ENCODE peak calls at places on chromosomes 1 and 21, in four cellular contexts. I, E, F and A are unnamed samples.

GRCh38 chr1:92030701-92031107 is 919 bp downstream of the EPHX4 start:
- DNase-seq in E (no peak), F (no peak), I (no peak), A (peak; percentile 29)

GRCh38 chr21:33850985-33851384 is 64.6 kb downstream of the ATP5PO start:
- DNase-seq in I (no peak), E (no peak), F (no peak), A (no peak)

GRCh38 chr1:86499987-86500593 is 31.4 kb downstream of the CLCA1 start:
- DNase-seq in I (peak; percentile 84), F (no peak), E (no peak), A (peak; percentile 39)

GRCh38 chr1:228062812-228063211 is 19.7 kb upstream of the ARF1 start:
- DNase-seq in I (no peak), F (no peak), E (no peak), A (no peak)

GRCh38 chr21:44901391-44902074 is 19.2 kb downstream of the ITGB2 start:
- DNase-seq in E (no peak), F (no peak), I (no peak), A (no peak)

GRCh38 chr1:226993676-226994356 is 53.7 kb downstream of the COQ8A start:
- DNase-seq in I (no peak), E (no peak), F (no peak), A (no peak)

GRCh38 chr1:226248091-226248490 is 24.6 kb downstream of the MIXL1 start:
- DNase-seq in I (peak; percentile 56), E (no peak), F (no peak), A (no peak)

GRCh38 chr1:160143695-160144094 is 7.7 kb upstream of the ATP1A4 start:
- DNase-seq in I (no peak), F (no peak), E (no peak), A (no peak)

GRCh38 chr1:60983701-60984065 is 98.7 kb upstream of the NFIA start:
- DNase-seq in F (no peak), E (no peak), I (no peak), A (no peak)

GRCh38 chr1:145927916-145928647 is 798 bp upstream of the RBM8A start:
- DNase-seq in I (no peak), E (no peak), F (peak; percentile 44), A (no peak)

GRCh38 chr1:87330201-87330953 is 1.7 kb downstream of the LMO4 start:
- DNase-seq in I (peak; percentile 54), F (peak; percentile 31), E (no peak), A (no peak)

GRCh38 chr1:99469641-99470040 is 176.3 kb upstream of the PALMD start:
- DNase-seq in F (no peak), I (no peak), E (no peak), A (no peak)

GRCh38 chr1:209899948-209900347 is 38.1 kb upstream of the SYT14 start:
- DNase-seq in I (peak; percentile 29), F (no peak), E (no peak), A (peak; percentile 24)

GRCh38 chr1:226862900-226863299 is 7.5 kb upstream of the PSEN2 start:
- DNase-seq in F (no peak), E (no peak), I (no peak), A (no peak)

GRCh38 chr1:93369734-93370133 is 24.0 kb downstream of the DR1 start:
- DNase-seq in I (no peak), E (no peak), F (no peak), A (no peak)

GRCh38 chr1:6241107-6241886 is 2.7 kb upstream of the HES3 start:
- DNase-seq in E (no peak), I (no peak), F (no peak), A (no peak)

GRCh38 chr1:6241887-6242740 is 1.9 kb upstream of the HES3 start:
- DNase-seq in E (no peak), I (no peak), F (no peak), A (no peak)

GRCh38 chr1:6243993-6244392 is at the start of gene HES3:
- DNase-seq in F (no peak), I (no peak), E (no peak), A (no peak)

GRCh38 chr1:6244401-6245054 is 549 bp downstream of the HES3 start:
- DNase-seq in E (no peak), F (no peak), I (no peak), A (no peak)

GRCh38 chr1:6243053-6243834 is 735 bp upstream of the HES3 start:
- DNase-seq in E (no peak), F (no peak), I (no peak), A (no peak)
- H3K4me3 ChIP-seq in E (no peak overlapping the region), F (no peak overlapping the region), I (no peak overlapping the region), A (no peak overlapping the region)

GRCh38 chr1:43532716-43533115 is 2.0 kb downstream of the PTPRF start:
- DNase-seq in E (no peak), I (no peak), F (no peak), A (no peak)
- H3K4me3 ChIP-seq in E (peak overlapping the region; percentile 91), I (no peak overlapping the region), F (no peak overlapping the region), A (no peak overlapping the region)

DNA sequence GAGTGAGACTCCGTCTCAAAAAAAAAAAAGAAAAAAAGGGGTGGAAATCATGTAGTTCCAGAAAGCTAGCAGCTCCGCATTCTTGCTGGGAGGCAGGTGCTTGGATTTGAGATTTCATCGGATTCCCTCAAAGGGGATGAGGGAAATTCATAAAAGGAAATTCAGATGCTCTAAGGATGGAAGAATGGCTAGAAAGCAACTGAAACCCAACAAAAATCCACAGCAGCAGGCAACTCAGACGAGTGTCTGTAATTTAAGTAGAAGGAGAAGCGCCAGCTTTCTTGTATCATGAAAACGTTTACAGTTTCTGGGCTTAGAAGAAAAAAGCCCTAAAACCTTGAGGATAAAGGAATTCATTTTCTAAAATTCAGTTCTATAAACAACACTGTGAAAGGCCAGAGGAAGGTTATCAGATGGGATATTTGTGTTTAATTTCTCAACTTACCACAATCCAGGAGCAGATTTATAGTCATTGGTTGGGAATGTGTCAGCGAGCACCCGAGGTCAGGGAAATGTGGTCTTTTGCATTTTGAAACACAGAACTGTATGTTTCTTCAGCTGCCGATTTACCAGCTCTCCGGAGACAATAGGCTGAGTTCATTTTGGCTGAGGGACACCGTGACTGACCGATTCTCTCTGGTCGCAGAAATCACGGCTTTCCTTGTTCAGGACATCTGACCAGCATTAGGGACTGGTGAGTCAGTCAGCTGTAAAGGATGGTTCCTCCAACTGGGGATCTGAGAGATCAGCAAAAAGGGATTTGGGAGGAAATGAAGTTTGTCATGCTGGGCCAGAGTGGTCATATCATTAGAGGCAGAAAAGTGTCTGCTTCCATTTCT is 111.5 kb upstream of the ERRFI1 start:
- DNase-seq in F (no peak), E (no peak), I (no peak), A (no peak)
- H3K4me3 ChIP-seq in F (no peak overlapping the region), E (no peak overlapping the region), I (no peak overlapping the region), A (no peak overlapping the region)

GRCh38 chr1:21510113-21510493 is 880 bp downstream of the ALPL start:
- DNase-seq in E (no peak), I (no peak), F (no peak), A (no peak)

GRCh38 chr1:21508580-21509350 is 458 bp upstream of the ALPL start:
- DNase-seq in I (peak; percentile 51), F (peak; percentile 76), E (peak; percentile 21), A (no peak)

GRCh38 chr1:21510885-21511578 is 1.8 kb downstream of the ALPL start:
- DNase-seq in I (no peak), E (no peak), F (no peak), A (no peak)

GRCh38 chr1:21507511-21508270 is 1.5 kb upstream of the ALPL start:
- DNase-seq in E (no peak), I (no peak), F (no peak), A (no peak)

GRCh38 chr1:21509351-21510112 is at the start of gene ALPL:
- DNase-seq in F (no peak), I (no peak), E (no peak), A (no peak)
- H3K4me3 ChIP-seq in F (no peak within 1 kb of the TSS), I (peak within 1 kb of the TSS; percentile 46), E (peak within 1 kb of the TSS; percentile 37), A (no peak within 1 kb of the TSS)

GRCh38 chr1:3677411-3677944 is 25.2 kb downstream of the TP73 start:
- DNase-seq in E (no peak), I (no peak), F (no peak), A (no peak)
- H3K4me3 ChIP-seq in E (no peak overlapping the region), I (no peak overlapping the region), F (no peak overlapping the region), A (no peak overlapping the region)

GRCh38 chr1:234885601-234886000 is 243.0 kb downstream of the TOMM20 start:
- DNase-seq in F (no peak), E (no peak), I (no peak), A (no peak)
- H3K4me3 ChIP-seq in F (no peak overlapping the region), E (no peak overlapping the region), I (no peak overlapping the region), A (no peak overlapping the region)

DNA sequence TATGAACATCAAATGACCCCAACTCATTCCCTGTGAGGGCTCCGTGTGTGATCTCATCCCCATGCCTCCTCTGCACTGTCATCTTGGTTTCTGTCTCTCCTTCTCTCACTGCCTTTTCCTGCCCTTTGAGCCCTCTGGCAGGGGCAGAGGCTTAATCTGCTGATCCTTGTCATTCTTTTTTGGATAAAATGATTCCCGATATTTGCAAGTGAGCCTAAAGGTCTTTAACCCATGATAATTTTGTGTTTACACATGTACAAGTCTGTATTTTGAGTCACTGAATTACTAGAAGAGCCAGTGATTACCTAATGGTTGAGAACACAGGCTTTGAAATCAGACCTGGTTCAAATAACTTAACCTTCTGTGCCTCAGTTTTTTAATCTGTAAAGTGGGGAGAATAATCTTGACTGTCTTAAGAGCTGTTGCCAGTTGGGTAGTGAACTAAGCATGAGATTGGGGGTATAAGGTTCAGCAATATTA is 1.8 kb downstream of the ECHDC2 start:
- DNase-seq in F (no peak), E (no peak), I (no peak), A (no peak)
- H3K4me3 ChIP-seq in F (no peak overlapping the region), E (no peak overlapping the region), I (no peak overlapping the region), A (no peak overlapping the region)

DNA sequence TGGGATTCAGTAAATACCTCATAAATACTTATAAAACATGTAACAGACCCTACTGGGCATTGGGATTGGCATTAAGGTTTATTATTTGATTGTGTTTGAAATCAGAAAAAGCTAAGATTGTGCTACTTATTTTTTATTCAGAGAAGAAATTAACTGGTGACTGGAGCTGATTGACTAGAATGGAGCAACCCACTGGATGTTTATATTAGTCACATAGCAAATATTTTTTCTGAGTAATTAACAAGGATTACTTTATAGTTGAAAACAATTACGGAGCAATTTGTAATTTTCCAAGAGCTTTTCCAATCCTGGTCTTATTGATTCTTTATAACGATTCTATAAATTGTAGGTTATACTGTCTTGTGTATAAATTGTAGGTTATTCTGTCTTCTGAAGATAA is 208.7 kb downstream of the HLX start:
- DNase-seq in I (no peak), E (no peak), F (no peak), A (no peak)
- H3K4me3 ChIP-seq in I (no peak overlapping the region), E (no peak overlapping the region), F (no peak overlapping the region), A (no peak overlapping the region)